ENCODE peak calls at places on chromosome 17, in six cellular contexts. One of them, this sample, is unnamed.

GRCh38 chr17:80265205-80266068 is 4.8 kb downstream of the RNF213 start:
- DNase-seq in astrocyte of the spinal cord: no peak
- DNase-seq in stimulated activated CD4-positive, alpha-beta T cell treated with anti-CD3 and anti-CD28 coated beads, Interleukin-2, amount 100 ng/mL, for 48 hours: peak
- DNase-seq in CD4-positive, alpha-beta memory T cell: peak
- DNase-seq in Right ventricle myocardium inferior: no peak
- DNase-seq in testis: no peak
- DNase-seq in this sample: peak

GRCh38 chr17:20103454-20104448 is 94.6 kb downstream of the SPECC1 start:
- DNase-seq in stimulated activated CD4-positive, alpha-beta T cell treated with anti-CD3 and anti-CD28 coated beads, Interleukin-2, amount 100 ng/mL, for 48 hours: no peak
- DNase-seq in astrocyte of the spinal cord: no peak
- DNase-seq in Right ventricle myocardium inferior: no peak
- DNase-seq in CD4-positive, alpha-beta memory T cell: no peak
- DNase-seq in testis: peak
- DNase-seq in this sample: no peak

GRCh38 chr17:79785900-79786810 is 8.2 kb downstream of the CBX2 start:
- DNase-seq in testis: no peak
- DNase-seq in CD4-positive, alpha-beta memory T cell: no peak
- DNase-seq in stimulated activated CD4-positive, alpha-beta T cell treated with anti-CD3 and anti-CD28 coated beads, Interleukin-2, amount 100 ng/mL, for 48 hours: no peak
- DNase-seq in astrocyte of the spinal cord: no peak
- DNase-seq in Right ventricle myocardium inferior: no peak
- DNase-seq in this sample: no peak

GRCh38 chr17:83100853-83101391 is 21.5 kb downstream of the METRNL start:
- DNase-seq in testis: no peak
- DNase-seq in CD4-positive, alpha-beta memory T cell: no peak
- DNase-seq in astrocyte of the spinal cord: no peak
- DNase-seq in stimulated activated CD4-positive, alpha-beta T cell treated with anti-CD3 and anti-CD28 coated beads, Interleukin-2, amount 100 ng/mL, for 48 hours: no peak
- DNase-seq in Right ventricle myocardium inferior: no peak
- DNase-seq in this sample: no peak

GRCh38 chr17:76716146-76716833 is 5.5 kb upstream of the MXRA7 start:
- DNase-seq in stimulated activated CD4-positive, alpha-beta T cell treated with anti-CD3 and anti-CD28 coated beads, Interleukin-2, amount 100 ng/mL, for 48 hours: no peak
- DNase-seq in Right ventricle myocardium inferior: no peak
- DNase-seq in testis: peak
- DNase-seq in astrocyte of the spinal cord: peak
- DNase-seq in CD4-positive, alpha-beta memory T cell: peak
- DNase-seq in this sample: peak

GRCh38 chr17:5537251-5537650 is 47.1 kb downstream of the NLRP1 start:
- DNase-seq in testis: no peak
- DNase-seq in stimulated activated CD4-positive, alpha-beta T cell treated with anti-CD3 and anti-CD28 coated beads, Interleukin-2, amount 100 ng/mL, for 48 hours: no peak
- DNase-seq in CD4-positive, alpha-beta memory T cell: no peak
- DNase-seq in astrocyte of the spinal cord: peak
- DNase-seq in Right ventricle myocardium inferior: no peak
- DNase-seq in this sample: no peak

GRCh38 chr17:39235555-39236221 is 9.9 kb upstream of the STAC2 start:
- DNase-seq in astrocyte of the spinal cord: peak
- DNase-seq in stimulated activated CD4-positive, alpha-beta T cell treated with anti-CD3 and anti-CD28 coated beads, Interleukin-2, amount 100 ng/mL, for 48 hours: peak
- DNase-seq in Right ventricle myocardium inferior: no peak
- DNase-seq in CD4-positive, alpha-beta memory T cell: peak
- DNase-seq in testis: peak
- DNase-seq in this sample: no peak

GRCh38 chr17:30297715-30298114 is 6.0 kb upstream of the BLMH start:
- DNase-seq in astrocyte of the spinal cord: no peak
- DNase-seq in stimulated activated CD4-positive, alpha-beta T cell treated with anti-CD3 and anti-CD28 coated beads, Interleukin-2, amount 100 ng/mL, for 48 hours: no peak
- DNase-seq in Right ventricle myocardium inferior: no peak
- DNase-seq in testis: no peak
- DNase-seq in CD4-positive, alpha-beta memory T cell: no peak
- DNase-seq in this sample: no peak

GRCh38 chr17:63881935-63882601 is at the start of gene GH2:
- DNase-seq in testis: peak
- DNase-seq in stimulated activated CD4-positive, alpha-beta T cell treated with anti-CD3 and anti-CD28 coated beads, Interleukin-2, amount 100 ng/mL, for 48 hours: peak
- DNase-seq in CD4-positive, alpha-beta memory T cell: peak
- DNase-seq in astrocyte of the spinal cord: peak
- DNase-seq in Right ventricle myocardium inferior: no peak
- DNase-seq in this sample: peak

GRCh38 chr17:51298508-51299371 is 38.4 kb downstream of the UTP18 start:
- DNase-seq in testis: no peak
- DNase-seq in Right ventricle myocardium inferior: no peak
- DNase-seq in CD4-positive, alpha-beta memory T cell: peak
- DNase-seq in stimulated activated CD4-positive, alpha-beta T cell treated with anti-CD3 and anti-CD28 coated beads, Interleukin-2, amount 100 ng/mL, for 48 hours: no peak
- DNase-seq in astrocyte of the spinal cord: peak
- DNase-seq in this sample: no peak

GRCh38 chr17:57135748-57136342 is 50.8 kb downstream of the AKAP1 start:
- DNase-seq in Right ventricle myocardium inferior: no peak
- DNase-seq in testis: no peak
- DNase-seq in astrocyte of the spinal cord: no peak
- DNase-seq in CD4-positive, alpha-beta memory T cell: no peak
- DNase-seq in stimulated activated CD4-positive, alpha-beta T cell treated with anti-CD3 and anti-CD28 coated beads, Interleukin-2, amount 100 ng/mL, for 48 hours: no peak
- DNase-seq in this sample: no peak

GRCh38 chr17:42467889-42468288 is 9.2 kb downstream of the ATP6V0A1 start:
- DNase-seq in CD4-positive, alpha-beta memory T cell: no peak
- DNase-seq in astrocyte of the spinal cord: no peak
- DNase-seq in Right ventricle myocardium inferior: no peak
- DNase-seq in testis: no peak
- DNase-seq in stimulated activated CD4-positive, alpha-beta T cell treated with anti-CD3 and anti-CD28 coated beads, Interleukin-2, amount 100 ng/mL, for 48 hours: no peak
- DNase-seq in this sample: no peak

GRCh38 chr17:82281502-82282238 is 8.2 kb upstream of the CSNK1D start:
- DNase-seq in testis: no peak
- DNase-seq in CD4-positive, alpha-beta memory T cell: no peak
- DNase-seq in astrocyte of the spinal cord: no peak
- DNase-seq in stimulated activated CD4-positive, alpha-beta T cell treated with anti-CD3 and anti-CD28 coated beads, Interleukin-2, amount 100 ng/mL, for 48 hours: peak
- DNase-seq in Right ventricle myocardium inferior: peak
- DNase-seq in this sample: peak

GRCh38 chr17:61338000-61338864 is 61.4 kb upstream of the TBX2 start:
- DNase-seq in stimulated activated CD4-positive, alpha-beta T cell treated with anti-CD3 and anti-CD28 coated beads, Interleukin-2, amount 100 ng/mL, for 48 hours: no peak
- DNase-seq in astrocyte of the spinal cord: peak
- DNase-seq in testis: no peak
- DNase-seq in Right ventricle myocardium inferior: no peak
- DNase-seq in CD4-positive, alpha-beta memory T cell: no peak
- DNase-seq in this sample: no peak

GRCh38 chr17:39231587-39232551 is 6.1 kb upstream of the STAC2 start:
- DNase-seq in testis: peak
- DNase-seq in astrocyte of the spinal cord: no peak
- DNase-seq in CD4-positive, alpha-beta memory T cell: peak
- DNase-seq in Right ventricle myocardium inferior: peak
- DNase-seq in stimulated activated CD4-positive, alpha-beta T cell treated with anti-CD3 and anti-CD28 coated beads, Interleukin-2, amount 100 ng/mL, for 48 hours: peak
- DNase-seq in this sample: peak

GRCh38 chr17:64056269-64057005 is 36.0 kb upstream of the ICAM2 start:
- DNase-seq in testis: no peak
- DNase-seq in astrocyte of the spinal cord: no peak
- DNase-seq in CD4-positive, alpha-beta memory T cell: no peak
- DNase-seq in Right ventricle myocardium inferior: no peak
- DNase-seq in stimulated activated CD4-positive, alpha-beta T cell treated with anti-CD3 and anti-CD28 coated beads, Interleukin-2, amount 100 ng/mL, for 48 hours: no peak
- DNase-seq in this sample: no peak